ENCODE peak calls at places on chromosomes 4 and X, in four cellular contexts. One of them, this sample, is unnamed.

GRCh38 chrX:38694394-38694793 is 106.9 kb upstream of the MID1IP1 start:
- DNase-seq in A549: no peak
- DNase-seq in HepG2: no peak
- DNase-seq in GM12878: no peak
- DNase-seq in this sample: no peak

GRCh38 chrX:1836683-1837082 is 221.8 kb downstream of the ASMT start:
- DNase-seq in A549: peak
- DNase-seq in GM12878: no peak
- DNase-seq in HepG2: no peak
- DNase-seq in this sample: no peak

GRCh38 chrX:131845771-131846170 is 177.3 kb upstream of the STK26 start:
- DNase-seq in A549: no peak
- DNase-seq in GM12878: no peak
- DNase-seq in HepG2: no peak
- DNase-seq in this sample: no peak

GRCh38 chr4:48913346-48913745 is 6.8 kb upstream of the OCIAD2 start:
- DNase-seq in GM12878: no peak
- DNase-seq in HepG2: no peak
- DNase-seq in A549: peak
- DNase-seq in this sample: no peak

GRCh38 chr4:161197912-161198311 is 965.9 kb downstream of the FSTL5 start:
- DNase-seq in GM12878: no peak
- DNase-seq in A549: no peak
- DNase-seq in HepG2: no peak
- DNase-seq in this sample: no peak

GRCh38 chr4:153573881-153574807 is 108.0 kb downstream of the TMEM131L start:
- DNase-seq in A549: peak
- DNase-seq in GM12878: no peak
- DNase-seq in HepG2: peak
- DNase-seq in this sample: peak

GRCh38 chrX:113726466-113726865 is 857.4 kb upstream of the HTR2C start:
- DNase-seq in HepG2: no peak
- DNase-seq in A549: no peak
- DNase-seq in GM12878: no peak
- DNase-seq in this sample: no peak

GRCh38 chrX:50035119-50035518 is 112.7 kb downstream of the CLCN5 start:
- DNase-seq in HepG2: no peak
- DNase-seq in GM12878: no peak
- DNase-seq in A549: no peak
- DNase-seq in this sample: no peak

GRCh38 chr4:113781439-113782040 is 20.0 kb upstream of the CAMK2D start:
- DNase-seq in A549: peak
- DNase-seq in GM12878: no peak
- DNase-seq in HepG2: no peak
- DNase-seq in this sample: peak

GRCh38 chrX:2628751-2629315 is 62.3 kb upstream of the CD99 start:
- DNase-seq in HepG2: peak
- DNase-seq in GM12878: no peak
- DNase-seq in A549: peak
- DNase-seq in this sample: no peak

GRCh38 chr4:154004859-154005520 is 216.1 kb upstream of the SFRP2 start:
- DNase-seq in A549: no peak
- DNase-seq in GM12878: no peak
- DNase-seq in HepG2: no peak
- DNase-seq in this sample: no peak

GRCh38 chr4:158894826-158895225 is 126.0 kb downstream of the FNIP2 start:
- DNase-seq in HepG2: no peak
- DNase-seq in GM12878: no peak
- DNase-seq in A549: no peak
- DNase-seq in this sample: no peak

GRCh38 chr4:123350191-123350544 is 46.4 kb upstream of the SPRY1 start:
- DNase-seq in GM12878: no peak
- DNase-seq in A549: peak
- DNase-seq in HepG2: peak
- DNase-seq in this sample: no peak

GRCh38 chr4:123555500-123556273 is 159.1 kb downstream of the SPRY1 start:
- DNase-seq in HepG2: peak
- DNase-seq in A549: peak
- DNase-seq in GM12878: no peak
- DNase-seq in this sample: no peak

GRCh38 chr4:110008540-110008939 is 95.9 kb downstream of the EGF start:
- DNase-seq in HepG2: no peak
- DNase-seq in GM12878: no peak
- DNase-seq in A549: no peak
- DNase-seq in this sample: no peak

GRCh38 chr4:8710946-8711345 is 118.4 kb downstream of the CPZ start:
- DNase-seq in HepG2: no peak
- DNase-seq in GM12878: no peak
- DNase-seq in A549: no peak
- DNase-seq in this sample: peak

GRCh38 chrX:44989995-44990770 is 117.2 kb downstream of the KDM6A start:
- DNase-seq in HepG2: no peak
- DNase-seq in A549: no peak
- DNase-seq in GM12878: no peak
- DNase-seq in this sample: no peak

GRCh38 chr4:79756496-79756895 is 316.5 kb downstream of the ANTXR2 start:
- DNase-seq in A549: no peak
- DNase-seq in HepG2: no peak
- DNase-seq in GM12878: no peak
- DNase-seq in this sample: no peak

GRCh38 chr4:113784497-113785254 is 23.1 kb upstream of the CAMK2D start:
- DNase-seq in GM12878: no peak
- DNase-seq in HepG2: peak
- DNase-seq in A549: peak
- DNase-seq in this sample: no peak

GRCh38 chr4:108168672-108169562 is at the start of gene LEF1:
- DNase-seq in A549: no peak
- DNase-seq in GM12878: no peak
- DNase-seq in HepG2: no peak
- DNase-seq in this sample: peak

GRCh38 chr4:21697583-21697982 is 251.0 kb downstream of the KCNIP4 start:
- DNase-seq in A549: peak
- DNase-seq in HepG2: no peak
- DNase-seq in GM12878: no peak
- DNase-seq in this sample: peak

GRCh38 chr4:142615324-142615665 is 230.8 kb downstream of the INPP4B start:
- DNase-seq in A549: peak
- DNase-seq in HepG2: no peak
- DNase-seq in GM12878: no peak
- DNase-seq in this sample: no peak

GRCh38 chr4:184548321-184548650 is 73.9 kb upstream of the IRF2 start:
- DNase-seq in HepG2: no peak
- DNase-seq in A549: no peak
- DNase-seq in GM12878: no peak
- DNase-seq in this sample: no peak

GRCh38 chr4:15690020-15690809 is 8.6 kb downstream of the FAM200B start:
- DNase-seq in GM12878: no peak
- DNase-seq in A549: peak
- DNase-seq in HepG2: peak
- DNase-seq in this sample: no peak

GRCh38 chr4:150994721-150995120 is 20.4 kb downstream of the LRBA start:
- DNase-seq in HepG2: no peak
- DNase-seq in GM12878: no peak
- DNase-seq in A549: no peak
- DNase-seq in this sample: no peak

GRCh38 chr4:124943145-124943889 is 230.8 kb upstream of the ANKRD50 start:
- DNase-seq in HepG2: no peak
- DNase-seq in A549: peak
- DNase-seq in GM12878: no peak
- DNase-seq in this sample: no peak

GRCh38 chr4:25177147-25177546 is 16.9 kb upstream of the SEPSECS start:
- DNase-seq in HepG2: no peak
- DNase-seq in GM12878: no peak
- DNase-seq in A549: no peak
- DNase-seq in this sample: no peak

GRCh38 chr4:65416875-65417274 is 253.4 kb downstream of the EPHA5 start:
- DNase-seq in A549: peak
- DNase-seq in GM12878: no peak
- DNase-seq in HepG2: no peak
- DNase-seq in this sample: no peak

GRCh38 chrX:40154853-40155616 is 57.3 kb upstream of the BCOR start:
- DNase-seq in HepG2: peak
- DNase-seq in GM12878: no peak
- DNase-seq in A549: peak
- DNase-seq in this sample: peak

GRCh38 chrX:40155617-40156471 is 58.1 kb upstream of the BCOR start:
- DNase-seq in HepG2: no peak
- DNase-seq in GM12878: no peak
- DNase-seq in A549: peak
- DNase-seq in this sample: peak

GRCh38 chrX:40152706-40153334 is 55.1 kb upstream of the BCOR start:
- DNase-seq in A549: peak
- DNase-seq in HepG2: no peak
- DNase-seq in GM12878: no peak
- DNase-seq in this sample: peak

GRCh38 chrX:40153335-40154221 is 55.8 kb upstream of the BCOR start:
- DNase-seq in HepG2: no peak
- DNase-seq in GM12878: no peak
- DNase-seq in A549: peak
- DNase-seq in this sample: peak

GRCh38 chrX:40154229-40154852 is 56.6 kb upstream of the BCOR start:
- DNase-seq in HepG2: peak
- DNase-seq in GM12878: no peak
- DNase-seq in A549: peak
- DNase-seq in this sample: peak
- TF ChIP-seq USF2 in HepG2: no peak
- TF ChIP-seq USF2 in GM12878: no peak
- TF ChIP-seq USF2 in A549: no peak
- TF ChIP-seq USF2 in this sample: no peak

DNA sequence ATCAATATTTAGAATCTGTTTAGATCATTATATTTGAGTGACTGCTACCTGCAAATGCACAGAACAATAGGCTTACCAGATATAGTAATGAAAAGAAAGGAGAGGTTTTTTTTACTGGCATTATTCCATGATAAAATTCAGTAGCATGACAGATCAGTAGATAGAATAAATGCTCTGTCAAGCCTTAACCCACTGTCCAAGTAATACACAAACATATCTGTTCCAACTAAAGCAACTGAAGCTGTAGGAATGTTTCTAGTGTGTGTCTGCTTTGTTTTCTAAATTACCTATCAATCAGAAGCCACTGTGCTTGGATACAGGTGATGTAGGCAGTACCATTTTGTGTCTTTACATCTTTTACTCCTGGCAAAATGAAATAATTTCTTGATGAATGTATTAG is 604.6 kb downstream of the PCDH7 start:
- DNase-seq in A549: no peak
- DNase-seq in GM12878: no peak
- DNase-seq in HepG2: no peak
- DNase-seq in this sample: no peak
- TF ChIP-seq REST in A549: no peak
- TF ChIP-seq REST in GM12878: no peak
- TF ChIP-seq REST in HepG2: no peak
- TF ChIP-seq REST in this sample: no peak

DNA sequence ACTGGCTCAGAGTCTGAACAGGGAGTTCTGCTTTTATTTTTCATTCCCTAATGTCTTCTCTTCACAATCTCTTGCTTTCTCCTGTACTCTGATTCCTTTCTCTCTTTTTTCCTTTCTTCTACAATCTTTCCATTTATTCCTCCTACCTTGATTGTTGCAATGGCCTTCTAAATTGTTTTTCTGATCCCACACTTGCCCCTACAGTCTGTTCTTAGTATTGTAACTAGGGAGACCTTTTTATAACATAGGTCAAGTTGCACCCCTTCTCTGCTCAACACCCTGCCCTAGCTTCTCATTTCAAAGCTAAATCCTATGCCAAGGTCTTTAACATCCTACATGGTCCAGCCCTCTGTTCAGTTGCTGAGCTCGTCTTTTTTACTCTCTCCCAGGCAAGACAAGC is 277.9 kb downstream of the GBA3 start:
- DNase-seq in HepG2: no peak
- DNase-seq in GM12878: no peak
- DNase-seq in A549: no peak
- DNase-seq in this sample: no peak
- TF ChIP-seq USF2 in HepG2: no peak
- TF ChIP-seq USF2 in GM12878: no peak
- TF ChIP-seq USF2 in A549: no peak
- TF ChIP-seq USF2 in this sample: no peak

GRCh38 chrX:129655547-129656248 is 942 bp upstream of the APLN start:
- DNase-seq in GM12878: no peak
- DNase-seq in HepG2: no peak
- DNase-seq in A549: peak
- DNase-seq in this sample: no peak
- TF ChIP-seq REST in GM12878: no peak
- TF ChIP-seq REST in HepG2: no peak
- TF ChIP-seq REST in A549: no peak
- TF ChIP-seq REST in this sample: no peak